ENCODE peak calls at places on chromosomes 13 and 19, in six cellular contexts. J is body of pancreas; C is lower lobe of right lung; Z is GM12878; B is SK-N-MC; Y is CD8-positive, alpha-beta T cell. N is an unnamed sample. For H3K9me3, the result is how much of the 10 kb centered on the place peaks cover.

GRCh38 chr19:2532252-2533071 is 56.5 kb downstream of the GADD45B start:
- DNase-seq in J (peak), C (no peak), Z (no peak), B (no peak), Y (no peak), N (no peak)

GRCh38 chr19:13163609-13164364 is 13.6 kb downstream of the IER2 start:
- DNase-seq in J (peak), C (peak), Z (no peak), B (no peak), Y (peak), N (peak)

GRCh38 chr13:33353210-33353609 is 67.7 kb upstream of the STARD13 start:
- DNase-seq in J (no peak), C (peak), Z (peak), B (no peak), Y (no peak), N (no peak)

GRCh38 chr19:33514885-33515485 is 6.6 kb downstream of the PEPD start:
- DNase-seq in J (no peak), C (peak), Z (no peak), B (no peak), Y (no peak), N (no peak)

GRCh38 chr13:64347662-64348061 is 2882.5 kb downstream of the PCDH9 start:
- DNase-seq in J (no peak), C (no peak), Z (no peak), B (no peak), Y (no peak), N (no peak)

GRCh38 chr19:47613165-47614146 is 4.5 kb downstream of the BICRA start:
- DNase-seq in J (no peak), C (no peak), Z (no peak), B (no peak), Y (no peak), N (no peak)

GRCh38 chr19:17775245-17775927 is 19.6 kb upstream of the B3GNT3 start:
- DNase-seq in J (no peak), C (no peak), Z (no peak), B (no peak), Y (no peak), N (no peak)

GRCh38 chr13:32471187-32471922 is 43.4 kb upstream of the N4BP2L1 start:
- DNase-seq in J (no peak), C (no peak), Z (no peak), B (no peak), Y (no peak), N (no peak)

GRCh38 chr13:110957931-110958330 is 43.1 kb upstream of the ANKRD10 start:
- DNase-seq in J (no peak), C (no peak), Z (no peak), B (no peak), Y (no peak), N (no peak)

GRCh38 chr13:94706854-94707399 is 5.4 kb downstream of the SOX21 start:
- DNase-seq in J (no peak), C (no peak), Z (no peak), B (no peak), Y (no peak), N (no peak)

GRCh38 chr13:25598421-25598820 is 226.6 kb downstream of the ATP8A2 start:
- DNase-seq in J (no peak), C (no peak), Z (no peak), B (no peak), Y (no peak), N (no peak)

GRCh38 chr13:111973186-111974064 is 93.5 kb upstream of the SOX1 start:
- DNase-seq in J (no peak), C (no peak), Z (no peak), B (no peak), Y (no peak), N (no peak)

GRCh38 chr13:45142440-45143345 is 22.4 kb downstream of the GTF2F2 start:
- DNase-seq in J (no peak), C (no peak), Z (no peak), B (no peak), Y (no peak), N (no peak)

GRCh38 chr19:41431426-41432386 is 4.5 kb upstream of the B3GNT8 start:
- DNase-seq in J (no peak), C (peak), Z (no peak), B (no peak), Y (no peak), N (no peak)

GRCh38 chr19:44640518-44640917 is 3.2 kb upstream of the PVR start:
- DNase-seq in J (no peak), C (no peak), Z (no peak), B (no peak), Y (no peak), N (no peak)

GRCh38 chr13:40657961-40658360 is 8.5 kb downstream of the FOXO1 start:
- DNase-seq in J (no peak), C (no peak), Z (no peak), B (no peak), Y (no peak), N (no peak)

GRCh38 chr19:2132731-2133490 is 18.5 kb downstream of the AP3D1 start:
- DNase-seq in J (no peak), C (peak), Z (no peak), B (no peak), Y (no peak), N (no peak)

GRCh38 chr19:28646629-28647028 is 566.3 kb downstream of the UQCRFS1 start:
- DNase-seq in J (no peak), C (no peak), Z (no peak), B (no peak), Y (no peak), N (no peak)
- H3K9me3 ChIP-seq in J (under half), C (under half), Z (under half), B (under half), Y (under half), N (under half)

GRCh38 chr13:19239114-19239860 is 57.7 kb upstream of the TUBA3C start:
- DNase-seq in J (no peak), C (no peak), Z (no peak), B (no peak), Y (no peak), N (no peak)
- H3K9me3 ChIP-seq in J (under half), C (under half), Z (under half), B (under half), Y (under half), N (under half)

GRCh38 chr13:55084630-55085029 is 2056.0 kb downstream of the OLFM4 start:
- DNase-seq in J (no peak), C (no peak), Z (no peak), B (no peak), Y (no peak), N (no peak)

GRCh38 chr13:55087085-55087484 is 2053.6 kb upstream of the PRR20A start:
- DNase-seq in J (no peak), C (no peak), Z (no peak), B (no peak), Y (no peak), N (no peak)

GRCh38 chr13:55090612-55091011 is 2050.1 kb upstream of the PRR20A start:
- DNase-seq in J (no peak), C (no peak), Z (no peak), B (no peak), Y (no peak), N (no peak)
- H3K9me3 ChIP-seq in J (under half), C (under half), Z (under half), B (under half), Y (under half), N (under half)

DNA sequence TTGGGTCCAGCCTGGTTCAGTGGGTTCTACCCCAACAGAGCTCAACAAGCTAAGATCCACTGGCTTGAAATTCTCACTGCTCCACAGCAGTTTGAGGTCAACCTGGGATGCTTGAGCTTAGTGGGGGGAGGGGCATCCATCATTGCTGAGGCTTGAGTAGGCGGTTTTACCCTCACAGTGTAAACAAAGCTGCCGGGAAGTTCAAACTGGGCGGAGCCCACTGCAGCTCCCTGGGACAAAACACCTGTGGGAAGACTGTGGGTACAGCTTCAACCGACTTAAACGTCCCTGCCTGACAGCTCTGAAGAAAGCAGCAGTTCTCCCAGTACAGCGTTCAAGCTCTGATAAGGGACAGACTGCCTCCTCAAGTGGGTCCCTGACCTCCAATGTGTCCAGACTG is 1161.9 kb downstream of the UQCRFS1 start:
- DNase-seq in J (peak), C (no peak), Z (no peak), B (no peak), Y (no peak), N (no peak)
- H3K9me3 ChIP-seq in J (under half), C (under half), Z (under half), B (under half), Y (under half), N (under half)

GRCh38 chr19:36986601-36987000 is 70.5 kb downstream of the ZNF568 start:
- DNase-seq in J (no peak), C (no peak), Z (no peak), B (no peak), Y (no peak), N (no peak)
- H3K9me3 ChIP-seq in J (under half), C (under half), Z (under half), B (under half), Y (under half), N (under half)